ENCODE peak calls at places on chromosome 9, in five cellular contexts. Y, X, C, W and K are unnamed samples.

GRCh38 chr9:69153707-69154521 is 20.2 kb upstream of the TJP2 start:
- DNase-seq in X (no peak), W (no peak), C (no peak), Y (no peak), K (no peak)

GRCh38 chr9:75633658-75634057 is 256.8 kb upstream of the PCSK5 start:
- DNase-seq in Y (no peak), C (no peak), X (no peak), W (no peak), K (no peak)

GRCh38 chr9:113156880-113157279 is 6.1 kb downstream of the SLC31A2 start:
- DNase-seq in X (no peak), C (no peak), W (no peak), Y (no peak), K (no peak)

GRCh38 chr9:13485068-13485596 is 205.6 kb upstream of the MPDZ start:
- DNase-seq in X (no peak), C (no peak), Y (no peak), W (peak), K (no peak)

GRCh38 chr9:89412951-89413350 is 85.0 kb downstream of the SEMA4D start:
- DNase-seq in C (no peak), Y (no peak), W (no peak), X (no peak), K (no peak)

GRCh38 chr9:36416870-36417269 is 16.8 kb upstream of the RNF38 start:
- DNase-seq in W (no peak), X (no peak), C (no peak), Y (no peak), K (no peak)

GRCh38 chr9:99433555-99433954 is 211.5 kb downstream of the SEC61B start:
- DNase-seq in X (peak), W (peak), C (peak), Y (no peak), K (peak)

GRCh38 chr9:99431103-99431502 is 209.0 kb downstream of the SEC61B start:
- DNase-seq in X (peak), W (no peak), Y (no peak), C (no peak), K (no peak)

GRCh38 chr9:78074385-78075291 is 43.0 kb upstream of the GNAQ start:
- DNase-seq in W (no peak), Y (no peak), C (peak), X (peak), K (no peak)

GRCh38 chr9:6788175-6789016 is 30.6 kb downstream of the KDM4C start:
- DNase-seq in C (no peak), X (peak), Y (peak), W (peak), K (no peak)

GRCh38 chr9:74803366-74804017 is 84.2 kb downstream of the TRPM6 start:
- DNase-seq in C (no peak), W (no peak), X (no peak), Y (no peak), K (no peak)

GRCh38 chr9:118533101-118533500 is 828.9 kb downstream of the TLR4 start:
- DNase-seq in X (peak), C (no peak), Y (no peak), W (no peak), K (no peak)